ENCODE peak calls at places on chromosomes 3 and 15, in five cellular contexts. W is astrocyte of the cerebellum, G is stomach, U is GM03348, C is T-cell. L is an unnamed sample.

GRCh38 chr3:100370751-100371150 is 30.1 kb downstream of the TOMM70 start:
- DNase-seq in W (no peak), G (no peak), U (peak; percentile 8), C (no peak), L (no peak)

GRCh38 chr3:173510565-173510964 is 113.0 kb downstream of the NLGN1 start:
- DNase-seq in W (no peak), G (no peak), U (no peak), C (no peak), L (no peak)

GRCh38 chr15:80251505-80252280 is at the start of gene CTXND1:
- DNase-seq in W (no peak), G (no peak), U (peak; percentile 40), C (no peak), L (no peak)

GRCh38 chr3:100982710-100983109 is 10.5 kb downstream of the ABI3BP start:
- DNase-seq in W (peak; percentile 62), G (no peak), U (peak; percentile 59), C (no peak), L (no peak)

GRCh38 chr3:129453732-129454131 is 13.7 kb downstream of the IFT122 start:
- DNase-seq in W (no peak), G (no peak), U (no peak), C (no peak), L (no peak)

GRCh38 chr15:62509395-62509973 is 344.4 kb upstream of the C2CD4B start:
- DNase-seq in W (no peak), G (no peak), U (no peak), C (no peak), L (no peak)

GRCh38 chr3:9400626-9401025 is 3.2 kb downstream of the SETD5 start:
- DNase-seq in W (no peak), G (no peak), U (no peak), C (no peak), L (no peak)

GRCh38 chr15:81270781-81271491 is 53.0 kb downstream of the STARD5 start:
- DNase-seq in W (no peak), G (no peak), U (no peak), C (no peak), L (no peak)

GRCh38 chr15:46892621-46893160 is 824.6 kb upstream of the SEMA6D start:
- DNase-seq in W (no peak), G (no peak), U (no peak), C (no peak), L (no peak)

GRCh38 chr15:57502116-57502515 is 89.6 kb upstream of the MYZAP start:
- DNase-seq in W (no peak), G (no peak), U (no peak), C (no peak), L (no peak)

GRCh38 chr3:114848087-114848486 is 299.0 kb downstream of the ZBTB20 start:
- DNase-seq in W (no peak), G (no peak), U (no peak), C (no peak), L (no peak)

GRCh38 chr3:166582231-166582630 is 745.0 kb upstream of the BCHE start:
- DNase-seq in W (peak; percentile 3), G (no peak), U (no peak), C (no peak), L (no peak)

GRCh38 chr3:186630950-186631624 is 9.1 kb upstream of the FETUB start:
- DNase-seq in W (no peak), G (no peak), U (no peak), C (no peak), L (no peak)

GRCh38 chr3:115804722-115805121 is 181.4 kb downstream of the GAP43 start:
- DNase-seq in W (no peak), G (no peak), U (peak; percentile 73), C (no peak), L (peak; percentile 24)

GRCh38 chr3:136728918-136729317 is 23.3 kb downstream of the STAG1 start:
- DNase-seq in W (peak; percentile 69), G (no peak), U (peak; percentile 45), C (no peak), L (peak; percentile 29)

GRCh38 chr3:192171213-192171612 is 556.1 kb downstream of the FGF12 start:
- DNase-seq in W (no peak), G (no peak), U (no peak), C (no peak), L (no peak)

GRCh38 chr3:13879946-13880810 is at the start of gene WNT7A:
- DNase-seq in W (no peak), G (no peak), U (peak; percentile 49), C (peak; percentile 64), L (peak; percentile 29)

GRCh38 chr15:78205856-78206255 is 28.5 kb downstream of the ACSBG1 start:
- DNase-seq in W (no peak), G (peak; percentile 23), U (peak; percentile 3), C (no peak), L (no peak)

GRCh38 chr3:8266679-8267267 is 234.8 kb upstream of the LMCD1 start:
- DNase-seq in W (peak; percentile 74), G (no peak), U (no peak), C (no peak), L (no peak)